ENCODE peak calls at places on chromosomes 4 and X, in seven cellular contexts. D is cardiac muscle cell, M is PC-3, J is H7, H is MG63, G is cardiac fibroblast, Z is fibroblast of the aortic adventitia. P is an unnamed sample.

GRCh38 chrX:154373340-154374306 is 811 bp downstream of the FLNA start:
- DNase-seq in J (peak), G (peak), Z (peak), D (peak), H (peak), M (peak), P (peak)

GRCh38 chr4:96521046-96521536 is 681.2 kb downstream of the PDHA2 start:
- DNase-seq in J (no peak), Z (no peak), G (no peak), M (no peak), D (no peak), H (no peak), P (no peak)

GRCh38 chr4:170497105-170497504 is 407.3 kb upstream of the AADAT start:
- DNase-seq in D (no peak), J (no peak), M (peak), G (no peak), Z (no peak), H (no peak), P (no peak)

GRCh38 chr4:19880205-19880604 is 371.5 kb upstream of the SLIT2 start:
- DNase-seq in M (no peak), H (peak), J (no peak), Z (peak), D (peak), G (peak), P (peak)

GRCh38 chr4:80732010-80732409 is 298.5 kb upstream of the BMP3 start:
- DNase-seq in H (no peak), J (no peak), D (peak), M (peak), G (no peak), Z (peak), P (peak)

GRCh38 chrX:140661657-140662056 is 47.9 kb upstream of the LINC00632 start:
- DNase-seq in G (no peak), J (no peak), D (peak), Z (peak), M (peak), H (no peak), P (no peak)

GRCh38 chr4:31467781-31468180 is 747.6 kb downstream of the PCDH7 start:
- DNase-seq in M (peak), H (no peak), D (peak), J (no peak), Z (peak), G (peak), P (peak)

GRCh38 chrX:11113731-11114130 is 2.6 kb downstream of the HCCS start:
- DNase-seq in G (peak), H (no peak), M (no peak), D (no peak), J (no peak), Z (no peak), P (peak)

GRCh38 chr4:137583650-137584049 is 51.4 kb upstream of the PCDH18 start:
- DNase-seq in Z (no peak), H (no peak), J (no peak), D (no peak), M (no peak), G (no peak), P (no peak)

GRCh38 chr4:48813984-48814383 is 16.9 kb upstream of the OCIAD1 start:
- DNase-seq in Z (no peak), M (no peak), G (no peak), H (no peak), J (no peak), D (no peak), P (no peak)

GRCh38 chr4:76948441-76949292 is 885 bp upstream of the SEPTIN11 start:
- DNase-seq in M (peak), H (peak), D (peak), G (peak), Z (peak), J (peak), P (peak)

GRCh38 chrX:119067023-119067739 is 5.6 kb upstream of the CT47C1 start:
- DNase-seq in J (peak), Z (peak), M (peak), D (peak), G (peak), H (peak), P (peak)

GRCh38 chrX:80765226-80765625 is 44.5 kb downstream of the BRWD3 start:
- DNase-seq in D (peak), Z (peak), H (no peak), M (peak), G (peak), J (no peak), P (peak)
- H3K4me3 ChIP-seq in D (no peak), Z (no peak), H (no peak), M (no peak), G (no peak), J (no peak), P (no peak)

GRCh38 chr4:183546376-183546775 is 41.5 kb downstream of the ING2 start:
- DNase-seq in G (no peak), Z (no peak), M (no peak), J (no peak), D (no peak), H (no peak), P (no peak)

GRCh38 chr4:183540498-183540953 is 35.7 kb downstream of the ING2 start:
- DNase-seq in D (no peak), Z (no peak), G (no peak), H (no peak), J (no peak), M (no peak), P (no peak)

GRCh38 chr4:183544109-183544508 is 39.3 kb downstream of the ING2 start:
- DNase-seq in G (no peak), Z (no peak), J (no peak), D (no peak), H (no peak), M (no peak), P (no peak)

GRCh38 chr4:183541081-183542045 is 36.5 kb downstream of the ING2 start:
- DNase-seq in J (peak), G (peak), M (no peak), H (no peak), D (peak), Z (peak), P (peak)
- H3K4me3 ChIP-seq in J (no peak), G (no peak), M (no peak), H (no peak), D (no peak), Z (peak), P (no peak)

DNA sequence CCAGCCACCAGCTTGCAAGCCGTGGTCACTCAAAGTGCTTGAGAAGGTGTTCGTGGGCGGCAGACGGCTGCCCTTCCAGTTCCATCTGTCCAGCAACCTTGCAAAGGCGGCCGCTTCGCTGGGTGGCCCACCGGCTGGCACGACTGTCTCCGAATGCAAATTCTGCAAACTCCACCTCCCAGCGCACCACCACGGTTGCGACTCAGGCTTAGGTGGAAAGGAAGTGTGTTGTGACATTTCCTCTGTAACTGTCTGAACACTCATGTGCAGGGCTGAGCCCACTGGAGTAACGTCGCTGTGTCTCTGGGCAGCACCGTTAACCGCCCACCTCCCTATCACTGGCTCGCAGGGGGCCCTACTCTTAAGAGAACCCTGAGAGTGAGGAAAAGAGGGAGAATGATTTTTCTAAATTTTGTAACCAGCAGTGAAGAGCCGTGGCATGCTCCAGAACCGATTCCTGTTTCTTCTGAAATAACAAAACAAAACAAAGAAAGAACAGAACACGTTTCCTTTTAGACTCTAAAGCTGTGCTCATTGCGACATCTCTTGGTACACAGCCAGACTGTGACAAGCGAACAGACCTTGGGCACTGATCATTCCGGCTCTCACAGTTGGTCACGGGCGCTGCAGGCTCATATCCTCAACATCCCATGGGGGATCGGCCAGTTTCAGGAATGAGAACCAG is at the start of gene P2RY8:
- DNase-seq in D (peak), J (no peak), H (peak), Z (no peak), M (peak), G (peak), P (peak)
- H3K4me3 ChIP-seq in D (no peak), J (no peak), H (no peak), Z (no peak), M (no peak), G (no peak), P (no peak)

GRCh38 chr4:100827756-100828155 is 309.9 kb upstream of the EMCN start:
- DNase-seq in G (no peak), D (no peak), Z (no peak), M (no peak), J (no peak), H (no peak), P (no peak)
- H3K4me3 ChIP-seq in G (no peak), D (no peak), Z (no peak), M (no peak), J (no peak), H (no peak), P (no peak)

GRCh38 chr4:7831858-7832257 is 107.8 kb downstream of the AFAP1 start:
- DNase-seq in Z (no peak), H (no peak), D (no peak), G (no peak), M (no peak), J (no peak), P (no peak)
- H3K4me3 ChIP-seq in Z (no peak), H (no peak), D (no peak), G (no peak), M (no peak), J (no peak), P (no peak)

GRCh38 chr4:3462790-3463415 is at the start of gene DOK7:
- DNase-seq in G (no peak), J (peak), M (no peak), Z (no peak), H (peak), D (no peak), P (no peak)
- H3K4me3 ChIP-seq in G (peak), J (no peak), M (peak), Z (peak), H (peak), D (peak), P (no peak)

P was measured in fibroblast of pulmonary artery.